ENCODE peak calls at places on chromosomes 11 and 22, in seven cellular contexts. One of them, this sample, is unnamed.

GRCh38 chr11:93169950-93170561 is 27.7 kb downstream of the SLC36A4 start:
- DNase-seq in pancreas: no peak
- DNase-seq in suprapubic skin: no peak
- DNase-seq in stomach: no peak
- DNase-seq in HFF-Myc: peak
- DNase-seq in heart right ventricle: no peak
- DNase-seq in AG04450: peak
- DNase-seq in this sample: no peak

GRCh38 chr11:44877908-44878459 is 72.7 kb downstream of the TP53I11 start:
- DNase-seq in pancreas: no peak
- DNase-seq in suprapubic skin: no peak
- DNase-seq in stomach: no peak
- DNase-seq in HFF-Myc: no peak
- DNase-seq in heart right ventricle: no peak
- DNase-seq in AG04450: no peak
- DNase-seq in this sample: no peak

GRCh38 chr11:72581067-72581466 is 93.2 kb downstream of the PDE2A start:
- DNase-seq in pancreas: no peak
- DNase-seq in suprapubic skin: peak
- DNase-seq in stomach: no peak
- DNase-seq in HFF-Myc: no peak
- DNase-seq in heart right ventricle: no peak
- DNase-seq in AG04450: no peak
- DNase-seq in this sample: no peak

GRCh38 chr11:41306435-41306834 is 153.0 kb downstream of the LRRC4C start:
- DNase-seq in pancreas: no peak
- DNase-seq in suprapubic skin: no peak
- DNase-seq in stomach: no peak
- DNase-seq in HFF-Myc: no peak
- DNase-seq in heart right ventricle: no peak
- DNase-seq in AG04450: no peak
- DNase-seq in this sample: no peak

GRCh38 chr22:47053865-47054185 is 291.4 kb downstream of the TBC1D22A start:
- DNase-seq in pancreas: no peak
- DNase-seq in suprapubic skin: no peak
- DNase-seq in stomach: no peak
- DNase-seq in HFF-Myc: no peak
- DNase-seq in heart right ventricle: no peak
- DNase-seq in AG04450: peak
- DNase-seq in this sample: no peak

GRCh38 chr11:19970944-19971343 is 189.3 kb downstream of the DBX1 start:
- DNase-seq in pancreas: no peak
- DNase-seq in suprapubic skin: no peak
- DNase-seq in stomach: no peak
- DNase-seq in HFF-Myc: no peak
- DNase-seq in heart right ventricle: no peak
- DNase-seq in AG04450: no peak
- DNase-seq in this sample: no peak

GRCh38 chr11:42849362-42849761 is 462.4 kb upstream of the API5 start:
- DNase-seq in pancreas: no peak
- DNase-seq in suprapubic skin: no peak
- DNase-seq in stomach: no peak
- DNase-seq in HFF-Myc: no peak
- DNase-seq in heart right ventricle: no peak
- DNase-seq in AG04450: no peak
- DNase-seq in this sample: no peak

GRCh38 chr11:126718319-126718718 is 282.3 kb downstream of the KIRREL3 start:
- DNase-seq in pancreas: no peak
- DNase-seq in suprapubic skin: no peak
- DNase-seq in stomach: no peak
- DNase-seq in HFF-Myc: no peak
- DNase-seq in heart right ventricle: no peak
- DNase-seq in AG04450: no peak
- DNase-seq in this sample: no peak

GRCh38 chr11:44574620-44575287 is 9.3 kb downstream of the CD82 start:
- DNase-seq in pancreas: no peak
- DNase-seq in suprapubic skin: no peak
- DNase-seq in stomach: peak
- DNase-seq in HFF-Myc: no peak
- DNase-seq in heart right ventricle: no peak
- DNase-seq in AG04450: peak
- DNase-seq in this sample: peak

GRCh38 chr11:84993386-84993785 is 633.8 kb downstream of the DLG2 start:
- DNase-seq in pancreas: no peak
- DNase-seq in suprapubic skin: no peak
- DNase-seq in stomach: no peak
- DNase-seq in HFF-Myc: no peak
- DNase-seq in heart right ventricle: no peak
- DNase-seq in AG04450: no peak
- DNase-seq in this sample: no peak

GRCh38 chr11:13667245-13667644 is 1.2 kb upstream of the FAR1 start:
- DNase-seq in pancreas: no peak
- DNase-seq in suprapubic skin: no peak
- DNase-seq in stomach: no peak
- DNase-seq in HFF-Myc: no peak
- DNase-seq in heart right ventricle: no peak
- DNase-seq in AG04450: no peak
- DNase-seq in this sample: no peak

GRCh38 chr22:37752189-37753061 is 55.3 kb upstream of the GCAT start:
- DNase-seq in pancreas: peak
- DNase-seq in suprapubic skin: peak
- DNase-seq in stomach: peak
- DNase-seq in HFF-Myc: peak
- DNase-seq in heart right ventricle: peak
- DNase-seq in AG04450: peak
- DNase-seq in this sample: peak

GRCh38 chr22:43970037-43970747 is 14.9 kb downstream of the SAMM50 start:
- DNase-seq in pancreas: no peak
- DNase-seq in suprapubic skin: no peak
- DNase-seq in stomach: peak
- DNase-seq in HFF-Myc: no peak
- DNase-seq in heart right ventricle: no peak
- DNase-seq in AG04450: no peak
- DNase-seq in this sample: no peak

GRCh38 chr11:12071574-12071973 is 38.8 kb upstream of the MICAL2 start:
- DNase-seq in pancreas: no peak
- DNase-seq in suprapubic skin: no peak
- DNase-seq in stomach: no peak
- DNase-seq in HFF-Myc: no peak
- DNase-seq in heart right ventricle: no peak
- DNase-seq in AG04450: no peak
- DNase-seq in this sample: no peak

GRCh38 chr22:33699176-33699575 is 221.1 kb downstream of the LARGE1 start:
- DNase-seq in pancreas: no peak
- DNase-seq in suprapubic skin: no peak
- DNase-seq in stomach: no peak
- DNase-seq in HFF-Myc: no peak
- DNase-seq in heart right ventricle: no peak
- DNase-seq in AG04450: no peak
- DNase-seq in this sample: no peak

GRCh38 chr11:14232652-14233051 is 126.3 kb downstream of the RRAS2 start:
- DNase-seq in pancreas: no peak
- DNase-seq in suprapubic skin: no peak
- DNase-seq in stomach: no peak
- DNase-seq in HFF-Myc: no peak
- DNase-seq in heart right ventricle: no peak
- DNase-seq in AG04450: no peak
- DNase-seq in this sample: no peak

DNA sequence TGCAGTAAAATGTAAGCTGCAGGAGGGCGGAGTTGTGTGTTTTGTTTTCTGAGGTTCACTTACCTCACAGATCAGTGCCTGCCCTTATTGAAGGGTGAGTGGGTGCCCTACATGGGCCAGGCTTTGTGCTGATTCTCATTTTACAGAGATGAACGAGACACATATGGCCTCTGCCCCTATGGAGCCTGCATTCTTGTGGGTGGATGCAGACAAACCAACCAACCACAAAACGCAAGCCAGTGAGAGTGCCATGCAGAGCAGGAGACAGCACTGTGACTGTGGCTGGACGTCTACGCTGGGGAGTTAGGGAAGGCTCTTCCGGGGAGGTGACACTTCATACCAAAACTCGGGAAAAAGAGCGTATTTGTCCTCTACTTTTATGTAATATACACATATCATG is 9.8 kb downstream of the TESMIN start:
- DNase-seq in pancreas: no peak
- DNase-seq in suprapubic skin: no peak
- DNase-seq in stomach: no peak
- DNase-seq in HFF-Myc: no peak
- DNase-seq in heart right ventricle: no peak
- DNase-seq in AG04450: no peak
- DNase-seq in this sample: no peak
- H3K4me3 ChIP-seq in pancreas: no peak
- H3K4me3 ChIP-seq in suprapubic skin: no peak
- H3K4me3 ChIP-seq in stomach: no peak
- H3K4me3 ChIP-seq in HFF-Myc: no peak
- H3K4me3 ChIP-seq in heart right ventricle: no peak
- H3K4me3 ChIP-seq in AG04450: no peak
- H3K4me3 ChIP-seq in this sample: no peak

DNA sequence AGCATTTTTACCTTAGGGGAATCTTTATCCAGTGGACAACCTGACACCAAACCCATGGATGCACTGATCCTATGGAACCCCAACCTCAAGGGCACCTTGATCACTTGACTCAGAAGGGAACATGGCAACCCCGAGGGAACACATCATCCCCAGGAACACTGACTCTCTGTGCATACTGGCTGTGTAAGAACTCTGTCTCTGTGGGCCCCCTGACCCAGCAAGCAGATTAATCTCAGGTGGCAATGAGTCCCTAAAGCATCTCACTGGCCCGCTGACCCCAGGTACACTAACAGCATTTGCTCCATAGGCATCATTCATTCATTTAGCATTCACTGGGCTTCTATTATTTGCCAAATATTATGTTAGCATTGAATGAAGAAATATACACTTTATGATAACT is 16.9 kb downstream of the EIF3F start:
- DNase-seq in pancreas: no peak
- DNase-seq in suprapubic skin: no peak
- DNase-seq in stomach: no peak
- DNase-seq in HFF-Myc: no peak
- DNase-seq in heart right ventricle: no peak
- DNase-seq in AG04450: no peak
- DNase-seq in this sample: no peak
- TF ChIP-seq CTCF in pancreas: no peak
- TF ChIP-seq CTCF in suprapubic skin: no peak
- TF ChIP-seq CTCF in stomach: no peak
- TF ChIP-seq CTCF in HFF-Myc: no peak
- TF ChIP-seq CTCF in heart right ventricle: no peak
- TF ChIP-seq CTCF in AG04450: no peak
- TF ChIP-seq CTCF in this sample: no peak

DNA sequence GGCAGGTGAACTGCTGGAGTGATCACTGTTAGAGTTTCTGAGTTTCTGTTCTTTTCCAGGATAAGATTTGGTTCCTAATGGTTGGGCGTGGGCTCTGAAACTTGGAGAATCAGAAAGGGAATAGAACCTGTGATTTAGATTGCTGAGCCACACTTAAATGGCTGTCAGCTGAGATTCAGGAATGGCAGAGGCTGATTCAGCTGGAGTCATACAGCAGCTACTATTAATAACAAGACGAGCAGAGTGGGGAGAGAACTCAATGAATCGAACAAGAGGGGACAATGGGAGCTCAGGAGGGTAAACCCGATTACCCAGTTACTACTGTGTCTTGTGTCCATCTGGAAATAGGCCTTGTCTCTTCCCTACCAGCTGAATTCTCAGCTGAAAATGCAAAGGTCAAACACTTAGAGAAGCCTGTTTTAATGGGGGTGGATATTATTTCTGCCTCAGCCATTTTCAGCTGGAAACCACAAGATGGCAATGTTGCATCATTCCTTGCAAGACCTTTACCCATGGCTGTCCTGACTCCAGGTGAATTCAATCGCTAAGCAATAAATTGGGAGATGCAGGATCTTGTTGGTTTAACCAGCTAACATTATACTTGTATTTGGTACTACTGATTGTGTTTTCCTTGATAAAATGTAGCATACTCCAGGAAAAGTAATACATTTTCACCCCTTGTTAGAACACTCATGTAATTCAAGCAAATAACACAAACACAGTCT is 104.5 kb upstream of the RAG2 start:
- DNase-seq in pancreas: no peak
- DNase-seq in suprapubic skin: no peak
- DNase-seq in stomach: no peak
- DNase-seq in HFF-Myc: peak
- DNase-seq in heart right ventricle: no peak
- DNase-seq in AG04450: peak
- DNase-seq in this sample: peak
- H3K4me3 ChIP-seq in pancreas: no peak
- H3K4me3 ChIP-seq in suprapubic skin: no peak
- H3K4me3 ChIP-seq in stomach: no peak
- H3K4me3 ChIP-seq in HFF-Myc: no peak
- H3K4me3 ChIP-seq in heart right ventricle: no peak
- H3K4me3 ChIP-seq in AG04450: no peak
- H3K4me3 ChIP-seq in this sample: no peak

GRCh38 chr11:78150346-78150745 is 10.9 kb upstream of the ALG8 start:
- DNase-seq in pancreas: no peak
- DNase-seq in suprapubic skin: no peak
- DNase-seq in stomach: no peak
- DNase-seq in HFF-Myc: no peak
- DNase-seq in heart right ventricle: no peak
- DNase-seq in AG04450: no peak
- DNase-seq in this sample: no peak

GRCh38 chr11:78151804-78152203 is 12.4 kb upstream of the ALG8 start:
- DNase-seq in pancreas: no peak
- DNase-seq in suprapubic skin: no peak
- DNase-seq in stomach: no peak
- DNase-seq in HFF-Myc: no peak
- DNase-seq in heart right ventricle: no peak
- DNase-seq in AG04450: no peak
- DNase-seq in this sample: no peak

GRCh38 chr11:78147807-78148206 is 8.4 kb upstream of the ALG8 start:
- DNase-seq in pancreas: no peak
- DNase-seq in suprapubic skin: no peak
- DNase-seq in stomach: no peak
- DNase-seq in HFF-Myc: no peak
- DNase-seq in heart right ventricle: no peak
- DNase-seq in AG04450: no peak
- DNase-seq in this sample: no peak

GRCh38 chr11:78150754-78151153 is 11.3 kb upstream of the ALG8 start:
- DNase-seq in pancreas: no peak
- DNase-seq in suprapubic skin: no peak
- DNase-seq in stomach: no peak
- DNase-seq in HFF-Myc: no peak
- DNase-seq in heart right ventricle: no peak
- DNase-seq in AG04450: no peak
- DNase-seq in this sample: no peak

GRCh38 chr11:78149646-78150045 is 10.2 kb upstream of the ALG8 start:
- DNase-seq in pancreas: no peak
- DNase-seq in suprapubic skin: no peak
- DNase-seq in stomach: no peak
- DNase-seq in HFF-Myc: no peak
- DNase-seq in heart right ventricle: no peak
- DNase-seq in AG04450: peak
- DNase-seq in this sample: no peak
- TF ChIP-seq CTCF in pancreas: no peak
- TF ChIP-seq CTCF in suprapubic skin: no peak
- TF ChIP-seq CTCF in stomach: no peak
- TF ChIP-seq CTCF in HFF-Myc: peak
- TF ChIP-seq CTCF in heart right ventricle: peak
- TF ChIP-seq CTCF in AG04450: peak
- TF ChIP-seq CTCF in this sample: no peak

This sample was measured in kidney epithelial cell.